ENCODE peak calls at places on chromosomes 7 and 10, in seven cellular contexts. S is RWPE1, P is fibroblast of the aortic adventitia, C is right atrium auricular region, J is neural progenitor cell, E is WTC11, L is Panc1. H is an unnamed sample.

GRCh38 chr7:8490391-8490790 is 57.0 kb downstream of the NXPH1 start:
- DNase-seq in E (no peak), J (no peak), S (no peak), L (no peak), C (no peak), P (no peak), H (no peak)

GRCh38 chr7:28759373-28760013 is 198.6 kb downstream of the TRIL start:
- DNase-seq in E (no peak), C (no peak), S (no peak), P (no peak), L (no peak), J (peak), H (no peak)

GRCh38 chr7:13421779-13422178 is 567.7 kb downstream of the ETV1 start:
- DNase-seq in C (no peak), L (no peak), J (no peak), P (no peak), S (no peak), E (no peak), H (peak)

GRCh38 chr10:82020999-82021398 is 146.0 kb downstream of the NRG3 start:
- DNase-seq in J (no peak), S (no peak), E (no peak), L (no peak), C (no peak), P (no peak), H (no peak)

GRCh38 chr7:129796186-129796775 is 156.5 kb downstream of the UBE2H start:
- DNase-seq in C (no peak), E (peak), J (no peak), S (no peak), P (no peak), L (no peak), H (no peak)

GRCh38 chr7:155007947-155008346 is 5.0 kb upstream of the PAXIP1 start:
- DNase-seq in P (no peak), C (no peak), L (peak), E (peak), J (peak), S (no peak), H (peak)

GRCh38 chr7:155001756-155002410 is 1.0 kb downstream of the PAXIP1 start:
- DNase-seq in C (no peak), L (no peak), P (peak), S (no peak), E (no peak), J (no peak), H (peak)

GRCh38 chr10:52756295-52756694 is 16.3 kb downstream of the MBL2 start:
- DNase-seq in J (no peak), P (no peak), L (no peak), C (peak), E (no peak), S (no peak), H (no peak)

GRCh38 chr7:132614428-132615076 is 38.3 kb upstream of the PLXNA4 start:
- DNase-seq in E (peak), S (no peak), C (peak), J (peak), L (no peak), P (peak), H (peak)

GRCh38 chr10:93067443-93068365 is 6.0 kb upstream of the CYP26A1 start:
- DNase-seq in S (no peak), P (no peak), L (no peak), C (peak), E (no peak), J (no peak), H (no peak)

GRCh38 chr7:149422065-149422913 is 38.6 kb downstream of the ZNF777 start:
- DNase-seq in L (peak), E (peak), C (no peak), P (peak), J (peak), S (peak), H (peak)

GRCh38 chr10:131452926-131453771 is 141.6 kb upstream of the TCERG1L start:
- DNase-seq in C (no peak), S (no peak), E (peak), J (peak), L (no peak), P (no peak), H (peak)

DNA sequence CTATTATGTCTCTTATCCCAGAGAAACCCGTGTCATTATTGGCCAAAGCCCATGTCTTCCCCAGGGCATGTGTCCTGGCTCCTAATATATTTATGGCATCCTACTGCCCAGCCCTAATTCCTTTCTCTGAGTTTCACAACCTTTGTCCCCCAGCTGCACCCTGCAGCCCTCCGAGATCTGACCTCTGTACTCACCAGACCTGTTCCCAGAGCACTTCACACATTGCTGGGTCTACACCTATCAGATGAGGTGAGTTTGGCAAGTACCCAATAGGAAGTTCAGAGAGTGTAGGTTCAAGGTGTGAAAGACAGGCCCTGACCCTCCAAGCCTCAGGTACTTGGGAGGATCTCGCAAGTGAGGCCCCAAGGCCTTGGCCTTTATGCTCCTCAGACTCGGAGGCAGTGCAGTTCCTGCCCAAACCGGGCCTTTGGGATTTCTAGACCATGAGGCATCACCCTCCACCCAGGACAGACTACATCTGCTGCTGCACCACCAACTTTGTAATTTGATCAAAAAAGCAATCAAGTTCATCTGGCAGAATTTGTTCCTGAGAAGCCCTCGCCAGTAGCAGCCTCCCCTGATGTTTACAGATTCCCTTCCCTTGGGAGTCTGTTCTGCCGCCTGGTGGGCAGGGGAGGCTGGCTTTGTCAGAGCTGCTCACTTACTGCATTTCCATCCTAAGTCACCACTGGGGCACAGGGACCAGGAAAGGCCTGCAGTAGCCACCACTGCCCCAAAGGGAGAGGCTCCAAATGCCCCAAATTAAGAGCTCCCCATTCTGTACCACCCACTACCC is 2.2 kb downstream of the CAMK2G start:
- DNase-seq in C (no peak), S (peak), E (no peak), J (no peak), P (no peak), L (no peak), H (no peak)
- TF ChIP-seq CTCF in C (no peak), S (no peak), E (no peak), J (no peak), P (peak), L (no peak), H (no peak)

GRCh38 chr7:6416516-6417145 is 31.1 kb downstream of the DAGLB start:
- DNase-seq in C (no peak), P (no peak), J (peak), L (no peak), S (no peak), E (peak), H (no peak)
- TF ChIP-seq CTCF in C (no peak), P (no peak), J (peak), L (no peak), S (no peak), E (no peak), H (no peak)

GRCh38 chr7:121985476-121985875 is 112.5 kb downstream of the PTPRZ1 start:
- DNase-seq in P (no peak), J (no peak), S (no peak), L (no peak), E (no peak), C (no peak), H (no peak)
- TF ChIP-seq CTCF in P (no peak), J (peak), S (no peak), L (peak), E (no peak), C (no peak), H (no peak)

DNA sequence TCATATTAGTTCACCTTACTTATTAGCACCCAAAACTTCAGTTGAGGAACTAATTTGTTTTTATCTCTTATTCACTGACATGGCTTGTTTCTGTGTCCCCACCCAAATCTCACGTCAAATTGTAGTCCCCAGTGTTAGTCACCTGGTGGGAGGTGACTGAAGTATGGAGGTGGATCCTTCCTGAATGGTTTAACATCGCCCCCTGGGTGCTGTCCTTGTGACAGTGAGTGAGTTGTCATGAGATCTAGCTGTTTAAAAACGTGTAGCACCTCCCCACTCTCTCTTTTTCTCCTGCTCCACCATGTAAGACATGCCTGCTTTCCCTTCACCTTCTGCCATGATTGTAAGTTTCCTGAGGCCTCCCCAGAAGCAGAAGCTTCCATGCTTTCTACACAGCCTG is 75.0 kb upstream of the HECTD2 start:
- DNase-seq in J (no peak), P (no peak), E (peak), S (no peak), L (no peak), C (no peak), H (no peak)
- TF ChIP-seq CTCF in J (peak), P (no peak), E (no peak), S (no peak), L (peak), C (no peak), H (no peak)

DNA sequence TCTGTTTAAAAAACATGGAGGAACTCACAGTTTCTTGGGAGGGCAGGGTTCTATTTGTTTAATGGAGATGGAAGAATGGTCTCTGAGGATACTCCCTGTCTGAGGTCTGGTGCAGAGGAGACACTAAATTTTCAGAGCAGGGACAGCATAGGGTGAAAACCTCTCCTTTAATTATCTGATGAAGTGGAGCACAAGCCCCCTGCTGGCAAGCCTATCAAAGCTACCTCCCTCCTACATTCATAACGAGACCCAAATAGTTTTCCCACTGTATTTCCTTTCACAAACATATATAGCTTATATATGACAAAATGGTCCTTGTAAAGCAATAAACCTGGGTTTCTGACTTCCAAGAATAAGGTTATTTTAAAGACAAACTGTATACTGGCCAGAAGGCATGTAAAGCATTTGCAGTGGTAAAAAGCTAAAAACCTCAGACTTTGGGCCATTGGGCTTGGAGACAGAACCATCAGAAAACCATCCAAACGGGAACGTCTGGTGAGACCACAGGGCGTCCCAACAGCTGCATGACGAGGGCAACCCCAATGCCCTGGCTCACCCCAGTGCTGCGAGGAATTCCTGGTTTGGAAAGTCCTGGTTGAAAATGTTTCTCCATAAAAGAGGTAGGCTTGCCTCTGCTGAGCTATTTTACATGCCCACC is 201.3 kb downstream of the FANK1 start:
- DNase-seq in J (no peak), L (no peak), S (peak), C (peak), E (no peak), P (no peak), H (no peak)
- TF ChIP-seq CTCF in J (no peak), L (peak), S (no peak), C (no peak), E (no peak), P (no peak), H (no peak)

GRCh38 chr7:11379641-11380040 is 406.0 kb downstream of the PHF14 start:
- DNase-seq in C (no peak), E (no peak), J (no peak), S (no peak), P (no peak), L (no peak), H (no peak)

GRCh38 chr7:11374629-11375028 is 401.0 kb downstream of the PHF14 start:
- DNase-seq in C (no peak), E (no peak), P (no peak), S (no peak), L (no peak), J (no peak), H (no peak)

GRCh38 chr7:11369696-11370095 is 396.0 kb downstream of the PHF14 start:
- DNase-seq in C (no peak), P (no peak), S (no peak), L (no peak), J (no peak), E (no peak), H (no peak)

GRCh38 chr7:11376549-11376948 is 402.9 kb downstream of the PHF14 start:
- DNase-seq in E (no peak), J (no peak), C (no peak), L (no peak), S (no peak), P (no peak), H (no peak)

DNA sequence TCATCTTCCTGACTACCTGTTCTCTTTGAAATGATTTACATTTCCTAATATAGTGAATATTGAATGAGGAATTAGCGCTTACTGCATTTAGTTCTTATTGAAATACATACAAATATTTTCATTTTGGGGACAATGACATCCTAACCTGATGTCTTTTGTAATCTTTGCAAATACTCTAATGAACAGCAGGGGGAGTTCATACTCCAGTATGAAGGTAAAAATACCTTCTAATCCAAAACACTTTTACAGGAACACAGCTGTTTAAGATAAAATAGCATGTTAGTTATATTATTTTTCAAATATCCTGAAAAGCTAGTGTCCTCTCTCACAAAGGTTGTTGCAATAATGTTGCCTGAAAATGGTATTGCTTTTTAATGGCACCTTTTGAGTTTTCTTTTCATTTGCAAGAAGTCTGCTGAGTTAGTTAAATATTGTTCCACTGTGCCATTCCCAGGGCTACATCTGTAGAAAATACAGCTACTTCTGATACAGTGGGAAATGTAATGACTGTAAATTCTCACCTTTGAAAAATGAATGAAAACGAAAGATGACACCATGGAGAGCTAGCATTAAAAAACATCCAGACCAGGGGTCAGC is 400.0 kb downstream of the PHF14 start:
- DNase-seq in L (peak), E (no peak), P (peak), S (no peak), J (peak), C (no peak), H (no peak)
- TF ChIP-seq CTCF in L (peak), E (no peak), P (peak), S (peak), J (peak), C (peak), H (peak)

DNA sequence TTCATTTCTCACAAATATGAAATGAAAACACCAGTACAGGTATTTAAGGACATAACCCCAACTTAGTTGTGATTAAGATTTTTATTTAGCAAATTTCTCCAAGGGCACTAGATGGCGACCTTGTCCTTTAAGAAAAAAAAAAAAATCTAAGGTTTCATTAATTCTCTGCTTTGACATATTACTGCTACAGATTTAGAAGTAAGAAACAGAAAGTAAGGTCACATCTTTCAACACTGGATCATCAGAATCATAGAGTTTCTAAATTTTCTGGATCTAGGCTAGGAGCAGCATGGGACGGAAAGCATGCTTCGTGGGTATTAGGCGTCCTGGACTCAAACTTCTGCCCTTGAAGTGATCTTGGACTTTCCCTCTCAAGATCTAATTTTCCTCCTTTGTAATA is 85.5 kb upstream of the PRKG1 start:
- DNase-seq in C (no peak), S (no peak), P (peak), E (no peak), L (no peak), J (no peak), H (no peak)
- TF ChIP-seq CTCF in C (no peak), S (peak), P (peak), E (peak), L (peak), J (peak), H (peak)

DNA sequence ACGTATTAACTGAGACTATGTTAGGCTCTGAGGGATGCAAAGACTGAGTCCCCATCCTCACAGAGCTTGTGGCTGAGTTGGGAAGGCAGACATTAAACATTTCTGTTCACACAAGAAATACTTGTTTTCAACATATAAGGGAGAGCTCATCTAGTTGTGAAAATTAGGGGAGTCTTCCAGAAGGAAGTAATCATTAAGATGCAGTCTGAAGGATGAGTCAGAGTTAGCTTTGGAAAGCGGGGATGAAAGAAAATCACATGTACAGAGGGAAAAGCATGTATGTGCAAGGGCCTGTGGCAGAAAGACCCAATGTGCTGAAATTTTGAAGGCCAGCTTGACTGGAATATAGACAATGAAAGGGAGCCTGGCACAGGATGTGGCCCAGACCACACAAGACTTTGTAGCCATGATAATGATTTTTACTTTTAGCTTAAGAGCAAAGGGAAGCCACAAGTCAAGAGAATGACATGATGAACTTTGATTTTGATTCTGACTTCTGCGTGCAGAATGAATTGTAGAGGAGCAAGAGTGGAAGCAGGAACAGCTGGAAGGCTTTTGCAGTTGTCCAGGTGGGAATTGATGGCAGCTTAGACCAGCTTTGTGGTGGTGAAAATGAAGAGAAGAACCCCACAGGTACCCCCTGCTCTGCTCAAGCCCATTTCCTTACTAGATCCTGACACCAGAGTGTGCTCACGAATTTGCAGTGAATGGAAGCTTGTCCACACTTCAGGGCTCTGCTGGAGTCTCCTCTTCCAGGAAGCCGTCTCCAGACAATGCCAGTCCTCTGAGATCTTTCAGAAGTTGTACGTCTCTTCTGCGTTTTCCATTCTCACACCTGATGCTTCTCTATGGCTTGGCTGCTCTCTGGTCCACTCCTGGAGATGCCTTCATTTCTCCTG is 115.6 kb downstream of the ATXN7L1 start:
- DNase-seq in C (no peak), L (no peak), J (no peak), E (no peak), P (peak), S (no peak), H (no peak)
- TF ChIP-seq CTCF in C (no peak), L (peak), J (no peak), E (no peak), P (no peak), S (peak), H (peak)